ENCODE peak calls at places on chromosomes 1 and 21, in four cellular contexts. O is lung, F is NT2/D1, S is HCT116. H is an unnamed sample.

GRCh38 chr1:173392895-173393654 is 84.1 kb upstream of the PRDX6 start:
- DNase-seq in O (no peak), F (no peak), S (peak; percentile 28), H (no peak)

GRCh38 chr1:15106608-15107007 is 46.9 kb upstream of the TMEM51 start:
- DNase-seq in O (no peak), F (no peak), S (no peak), H (no peak)

GRCh38 chr1:241375906-241376305 is 18.9 kb upstream of the RGS7 start:
- DNase-seq in O (no peak), F (no peak), S (no peak), H (no peak)

GRCh38 chr1:178094752-178095645 is 1.1 kb downstream of the RASAL2 start:
- DNase-seq in O (no peak), F (no peak), S (no peak), H (no peak)

GRCh38 chr1:32989160-32989894 is 24.7 kb upstream of the RNF19B start:
- DNase-seq in O (peak; percentile 82), F (no peak), S (peak; percentile 63), H (no peak)

GRCh38 chr1:109717729-109718128 is 5.7 kb downstream of the GSTM5 start:
- DNase-seq in O (peak; percentile 11), F (no peak), S (no peak), H (no peak)

GRCh38 chr1:71307451-71307850 is 226.6 kb upstream of the ZRANB2 start:
- DNase-seq in O (no peak), F (peak; percentile 25), S (no peak), H (no peak)

GRCh38 chr1:190679444-190679843 is 201.8 kb upstream of the BRINP3 start:
- DNase-seq in O (no peak), F (no peak), S (no peak), H (no peak)

GRCh38 chr1:200314085-200314750 is 95.6 kb downstream of the ZNF281 start:
- DNase-seq in O (no peak), F (no peak), S (no peak), H (no peak)

GRCh38 chr1:179550753-179551682 is 24.7 kb downstream of the NPHS2 start:
- DNase-seq in O (no peak), F (no peak), S (no peak), H (no peak)

GRCh38 chr1:21284206-21285137 is 5.8 kb downstream of the ECE1 start:
- DNase-seq in O (no peak), F (no peak), S (no peak), H (no peak)

GRCh38 chr1:181662606-181663005 is 179.3 kb downstream of the CACNA1E start:
- DNase-seq in O (no peak), F (peak; percentile 27), S (no peak), H (no peak)

GRCh38 chr1:161727343-161727924 is 6.1 kb downstream of the FCRLB start:
- DNase-seq in O (no peak), F (no peak), S (no peak), H (peak; percentile 3)

GRCh38 chr1:34758751-34759150 is 789 bp upstream of the GJB4 start:
- DNase-seq in O (no peak), F (no peak), S (no peak), H (no peak)

GRCh38 chr1:111192643-111193519 is 7.6 kb downstream of the DENND2D start:
- DNase-seq in O (no peak), F (no peak), S (no peak), H (peak; percentile 34)

GRCh38 chr1:237751090-237751489 is 139.6 kb downstream of the ZP4 start:
- DNase-seq in O (no peak), F (no peak), S (no peak), H (no peak)

GRCh38 chr1:237759371-237759770 is 131.4 kb downstream of the ZP4 start:
- DNase-seq in O (no peak), F (no peak), S (no peak), H (no peak)

GRCh38 chr1:237760981-237761380 is 129.7 kb downstream of the ZP4 start:
- DNase-seq in O (no peak), F (no peak), S (no peak), H (no peak)

GRCh38 chr1:237754627-237755026 is 136.1 kb downstream of the ZP4 start:
- DNase-seq in O (no peak), F (no peak), S (no peak), H (no peak)

DNA sequence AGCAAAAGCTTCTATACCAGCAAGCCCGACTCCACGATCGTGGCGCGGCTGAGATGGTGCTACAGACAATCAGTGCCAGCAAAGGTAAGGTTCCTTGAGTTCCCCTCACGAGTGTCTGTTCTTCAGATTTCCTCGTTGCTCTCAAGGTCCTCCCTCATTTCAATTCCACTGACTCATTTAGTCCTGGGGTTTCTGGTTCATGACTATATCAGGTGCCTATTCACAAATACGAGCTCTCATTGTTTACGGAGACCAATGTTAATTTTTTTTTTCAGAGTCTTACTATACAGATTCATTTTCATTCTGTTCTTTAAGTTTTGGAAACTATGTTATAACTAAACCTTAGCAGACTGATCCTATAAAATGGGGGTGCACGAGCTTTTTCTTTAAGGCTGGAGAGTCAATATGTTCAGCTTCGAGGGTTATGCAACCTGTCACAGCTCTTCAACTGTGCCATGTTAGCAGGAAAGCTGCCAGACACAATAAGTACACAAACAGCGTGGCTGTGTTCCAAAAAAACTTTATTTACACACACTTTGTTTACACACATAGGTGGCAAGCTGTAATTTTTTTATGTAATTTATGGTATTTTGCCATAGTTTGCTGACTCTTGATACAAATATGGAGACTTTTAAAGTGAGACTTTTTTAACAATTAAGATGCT is 134.3 kb downstream of the ZP4 start:
- DNase-seq in O (no peak), F (no peak), S (no peak), H (no peak)
- H3K4me3 ChIP-seq in O (no peak overlapping the region), F (no peak overlapping the region), S (no peak overlapping the region), H (no peak overlapping the region)

GRCh38 chr1:67749844-67750689 is 65.1 kb downstream of the GADD45A start:
- DNase-seq in O (no peak), F (no peak), S (peak; percentile 59), H (no peak)

GRCh38 chr1:67748147-67748546 is 63.1 kb downstream of the GADD45A start:
- DNase-seq in O (no peak), F (no peak), S (no peak), H (no peak)

GRCh38 chr1:67747667-67748066 is 62.7 kb downstream of the GADD45A start:
- DNase-seq in O (no peak), F (no peak), S (no peak), H (no peak)

GRCh38 chr1:67749263-67749843 is 64.4 kb downstream of the GADD45A start:
- DNase-seq in O (no peak), F (no peak), S (no peak), H (no peak)

GRCh38 chr1:67748630-67749029 is 63.6 kb downstream of the GADD45A start:
- DNase-seq in O (no peak), F (no peak), S (no peak), H (no peak)
- H3K4me3 ChIP-seq in O (no peak overlapping the region), F (no peak overlapping the region), S (no peak overlapping the region), H (no peak overlapping the region)

GRCh38 chr1:95021794-95022193 is 51.0 kb downstream of the ALG14 start:
- DNase-seq in O (no peak), F (no peak), S (no peak), H (no peak)
- H3K4me3 ChIP-seq in O (no peak overlapping the region), F (no peak overlapping the region), S (no peak overlapping the region), H (no peak overlapping the region)

GRCh38 chr1:153795325-153795837 is 20.2 kb downstream of the SLC27A3 start:
- DNase-seq in O (no peak), F (no peak), S (no peak), H (no peak)
- H3K4me3 ChIP-seq in O (no peak overlapping the region), F (no peak overlapping the region), S (no peak overlapping the region), H (no peak overlapping the region)

DNA sequence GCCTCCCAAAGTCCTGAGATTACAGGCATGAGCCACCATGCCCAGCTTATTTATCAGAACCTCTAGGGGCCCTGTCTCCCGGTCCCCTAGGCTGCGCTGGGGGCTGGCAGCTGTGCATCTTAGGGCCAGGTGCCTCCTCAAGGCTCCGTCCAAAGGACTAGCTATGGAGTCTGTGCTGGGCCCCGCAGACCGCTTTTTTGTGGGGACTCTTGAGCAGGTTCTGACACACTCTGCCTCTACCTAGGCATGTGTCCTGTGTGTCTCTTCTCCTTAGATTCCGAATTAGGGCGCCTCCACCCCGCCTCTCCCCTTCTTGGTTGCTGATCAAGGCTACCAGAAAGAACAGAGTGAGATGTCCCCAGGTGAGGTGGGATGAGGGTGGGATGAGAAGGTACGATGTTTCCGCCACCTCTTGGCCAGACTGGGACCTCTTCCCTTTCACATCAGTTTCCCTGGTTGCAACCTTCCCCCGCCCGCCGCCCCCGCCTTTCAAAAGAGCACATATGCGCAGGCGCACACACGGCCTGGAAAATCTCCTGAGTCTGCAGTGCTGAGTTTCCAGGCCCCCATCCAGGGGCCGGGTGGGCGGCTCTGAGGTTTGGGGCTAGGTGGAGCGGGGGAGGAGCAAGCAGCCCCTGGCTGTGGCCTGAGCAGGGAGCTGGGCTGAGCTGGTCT is 5.0 kb upstream of the PTPN7 start:
- DNase-seq in O (no peak), F (no peak), S (no peak), H (no peak)
- H3K4me3 ChIP-seq in O (no peak overlapping the region), F (no peak overlapping the region), S (no peak overlapping the region), H (peak overlapping the region; percentile 37)

GRCh38 chr1:159799446-159799985 is 2.6 kb upstream of the FCRL6 start:
- DNase-seq in O (no peak), F (no peak), S (no peak), H (no peak)

GRCh38 chr1:159803946-159804695 is 2.0 kb downstream of the FCRL6 start:
- DNase-seq in O (no peak), F (no peak), S (no peak), H (no peak)

GRCh38 chr1:159804924-159805323 is 2.8 kb downstream of the FCRL6 start:
- DNase-seq in O (no peak), F (no peak), S (no peak), H (no peak)

GRCh38 chr1:159800177-159800935 is 1.8 kb upstream of the FCRL6 start:
- DNase-seq in O (no peak), F (no peak), S (no peak), H (peak; percentile 67)

DNA sequence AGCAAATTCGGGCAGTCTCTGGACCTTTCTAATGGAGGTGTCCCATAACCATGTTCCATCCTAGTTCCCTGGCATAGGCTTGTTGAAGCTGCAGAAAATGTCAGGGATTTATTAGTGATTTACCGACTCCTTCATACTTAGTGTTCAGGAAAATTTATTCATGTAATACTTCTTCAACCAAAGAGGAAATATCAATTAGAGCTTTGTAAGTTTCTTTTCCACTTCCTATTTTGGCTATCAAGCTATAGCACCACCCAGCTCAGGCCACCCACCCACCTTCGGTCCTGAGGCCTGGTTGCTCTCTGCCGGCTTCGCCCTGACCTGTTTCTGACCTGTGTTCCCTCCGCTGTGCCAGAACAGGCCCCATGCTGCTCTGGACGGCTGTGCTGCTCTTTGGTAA is at the start of gene FCRL6:
- DNase-seq in O (no peak), F (no peak), S (no peak), H (no peak)
- H3K4me3 ChIP-seq in O (no peak within 1 kb of the TSS), F (no peak within 1 kb of the TSS), S (no peak within 1 kb of the TSS), H (peak within 1 kb of the TSS; percentile 50)

DNA sequence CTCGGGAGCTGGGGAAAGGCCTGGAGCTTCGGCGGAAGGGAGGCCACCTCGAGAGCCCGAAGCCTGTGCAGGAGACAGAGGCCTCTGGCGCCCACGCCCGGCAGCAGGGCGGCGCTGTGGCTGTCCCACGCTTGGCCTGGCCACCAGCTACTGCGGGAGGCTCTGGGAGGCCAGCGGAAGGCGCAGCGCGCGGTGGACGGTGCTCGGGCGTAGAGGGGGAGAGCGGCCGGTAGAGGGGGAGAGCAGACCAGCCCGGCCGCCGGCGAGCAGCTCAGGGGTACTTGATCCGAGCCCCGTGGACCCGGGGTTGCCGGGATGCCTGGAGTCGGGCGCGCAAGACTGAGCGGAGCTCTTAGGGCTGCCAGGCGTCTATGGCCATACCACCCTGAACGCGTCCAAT is 2.5 kb upstream of the ZNF678 start:
- DNase-seq in O (no peak), F (no peak), S (no peak), H (no peak)
- H3K4me3 ChIP-seq in O (no peak overlapping the region), F (no peak overlapping the region), S (no peak overlapping the region), H (no peak overlapping the region)

GRCh38 chr21:16117331-16117730 is 387.5 kb downstream of the USP25 start:
- DNase-seq in O (no peak), F (no peak), S (no peak), H (no peak)
- H3K4me3 ChIP-seq in O (no peak overlapping the region), F (no peak overlapping the region), S (no peak overlapping the region), H (no peak overlapping the region)